ENCODE peak calls at places on chromosomes 2 and 18, in ten cellular contexts. I is Right ventricle myocardium superior; K is NT2/D1; C is stimulated activated CD8-positive, alpha-beta memory T cell treated with anti-CD3 and anti-CD28 coated beads, Interleukin-7, amount 100 ng/mL, for 4 hours; E is NCI-H1105; V is SW480; A is CD8-positive, alpha-beta memory T cell; G is OCI-LY7; B is LoVo; L is stimulated activated CD4-positive, alpha-beta T cell treated with anti-CD3 and anti-CD28 coated beads, Interleukin-4, amount 100 ng/mL, for 4 hours. Y is an unnamed sample.

GRCh38 chr18:63883617-63884016 is 3.9 kb upstream of the SERPINB2 start:
- DNase-seq in I (no peak), K (no peak), C (no peak), E (no peak), V (no peak), A (no peak), G (no peak), B (no peak), L (no peak), Y (no peak)

GRCh38 chr2:31420936-31421335 is 6.4 kb upstream of the XDH start:
- DNase-seq in I (no peak), K (no peak), C (no peak), E (no peak), V (no peak), A (no peak), G (no peak), B (no peak), L (no peak), Y (no peak)

GRCh38 chr2:217899231-217900009 is 103.4 kb downstream of the TNS1 start:
- DNase-seq in I (peak), K (peak), C (no peak), E (no peak), V (peak), A (no peak), G (peak), B (peak), L (no peak), Y (no peak)

GRCh38 chr2:179562330-179562885 is 297.8 kb upstream of the SESTD1 start:
- DNase-seq in I (no peak), K (no peak), C (no peak), E (peak), V (peak), A (no peak), G (no peak), B (no peak), L (no peak), Y (peak)

GRCh38 chr2:46716806-46717732 is 198.5 kb downstream of the MCFD2 start:
- DNase-seq in I (no peak), K (no peak), C (no peak), E (no peak), V (no peak), A (no peak), G (no peak), B (no peak), L (no peak), Y (no peak)

GRCh38 chr18:37812961-37813360 is 247.4 kb upstream of the CELF4 start:
- DNase-seq in I (no peak), K (no peak), C (no peak), E (no peak), V (no peak), A (no peak), G (no peak), B (no peak), L (no peak), Y (no peak)

GRCh38 chr18:77305676-77306075 is 56.0 kb downstream of the GALR1 start:
- DNase-seq in I (no peak), K (no peak), C (no peak), E (no peak), V (no peak), A (no peak), G (no peak), B (no peak), L (no peak), Y (no peak)

GRCh38 chr18:12586956-12587355 is 71.0 kb downstream of the SPIRE1 start:
- DNase-seq in I (no peak), K (no peak), C (no peak), E (no peak), V (no peak), A (no peak), G (no peak), B (no peak), L (no peak), Y (no peak)

GRCh38 chr2:2769481-2770431 is 438.7 kb upstream of the MYT1L start:
- DNase-seq in I (peak), K (no peak), C (no peak), E (peak), V (no peak), A (no peak), G (no peak), B (no peak), L (no peak), Y (no peak)

GRCh38 chr18:37676276-37676675 is 110.7 kb upstream of the CELF4 start:
- DNase-seq in I (no peak), K (no peak), C (no peak), E (no peak), V (no peak), A (no peak), G (no peak), B (no peak), L (no peak), Y (no peak)

GRCh38 chr2:140597836-140598235 is 1533.0 kb downstream of the LRP1B start:
- DNase-seq in I (no peak), K (no peak), C (no peak), E (no peak), V (no peak), A (no peak), G (no peak), B (no peak), L (no peak), Y (no peak)

GRCh38 chr2:43280994-43281393 is 54.6 kb upstream of the ZFP36L2 start:
- DNase-seq in I (no peak), K (no peak), C (no peak), E (no peak), V (no peak), A (no peak), G (no peak), B (no peak), L (no peak), Y (no peak)

GRCh38 chr18:57497372-57498294 is 62.5 kb downstream of the ONECUT2 start:
- DNase-seq in I (no peak), K (no peak), C (no peak), E (no peak), V (no peak), A (no peak), G (no peak), B (no peak), L (no peak), Y (no peak)

GRCh38 chr2:102313950-102314349 is 2.6 kb downstream of the IL1RL1 start:
- DNase-seq in I (no peak), K (no peak), C (no peak), E (no peak), V (no peak), A (no peak), G (no peak), B (no peak), L (no peak), Y (no peak)

GRCh38 chr2:231069379-231070054 is 12.8 kb downstream of the PSMD1 start:
- DNase-seq in I (no peak), K (no peak), C (no peak), E (no peak), V (no peak), A (no peak), G (no peak), B (no peak), L (no peak), Y (no peak)

GRCh38 chr2:138275881-138276280 is 225.7 kb upstream of the SPOPL start:
- DNase-seq in I (no peak), K (no peak), C (no peak), E (no peak), V (no peak), A (no peak), G (no peak), B (peak), L (no peak), Y (no peak)

GRCh38 chr2:204472375-204472774 is 72.9 kb upstream of the PARD3B start:
- DNase-seq in I (no peak), K (no peak), C (no peak), E (no peak), V (no peak), A (no peak), G (no peak), B (no peak), L (no peak), Y (no peak)